ENCODE peak calls at places on chromosome 17, in five cellular contexts. C is mesendoderm, F is H1, Y is lung, I is fibroblast of pulmonary artery. O is an unnamed sample.

GRCh38 chr17:82892869-82893565 is 53.2 kb upstream of the ZNF750 start:
- DNase-seq in Y (no peak), C (no peak), I (no peak), F (no peak), O (no peak)

GRCh38 chr17:79779661-79780365 is 1.9 kb downstream of the CBX2 start:
- DNase-seq in C (no peak), F (no peak), I (no peak), Y (no peak), O (no peak)

GRCh38 chr17:76171701-76172100 is 30.7 kb upstream of the FOXJ1 start:
- DNase-seq in I (no peak), Y (no peak), C (no peak), F (no peak), O (no peak)

GRCh38 chr17:61867033-61867432 is 3.7 kb upstream of the BRIP1 start:
- DNase-seq in C (no peak), I (no peak), F (no peak), Y (no peak), O (no peak)

GRCh38 chr17:40717776-40718175 is 14.2 kb upstream of the KRT24 start:
- DNase-seq in F (no peak), I (no peak), C (no peak), Y (no peak), O (no peak)

GRCh38 chr17:70642059-70642458 is 472.7 kb downstream of the KCNJ2 start:
- DNase-seq in F (no peak), Y (no peak), C (no peak), I (no peak), O (no peak)

GRCh38 chr17:58121925-58122324 is 26.3 kb upstream of the OR4D1 start:
- DNase-seq in Y (no peak), I (peak), F (no peak), C (peak), O (no peak)

GRCh38 chr17:62627904-62628603 is 584 bp downstream of the MRC2 start:
- DNase-seq in F (no peak), C (peak), I (peak), Y (peak), O (no peak)

GRCh38 chr17:73803867-73804539 is 159.8 kb upstream of the SDK2 start:
- DNase-seq in C (peak), I (no peak), Y (no peak), F (no peak), O (no peak)

GRCh38 chr17:31398381-31399275 is 7.2 kb downstream of the RAB11FIP4 start:
- DNase-seq in C (no peak), F (no peak), Y (no peak), I (no peak), O (no peak)

GRCh38 chr17:57911834-57912673 is 43.2 kb downstream of the CUEDC1 start:
- DNase-seq in Y (peak), I (peak), C (no peak), F (no peak), O (no peak)

GRCh38 chr17:7174603-7175362 is 4.4 kb downstream of the ASGR1 start:
- DNase-seq in F (no peak), I (no peak), C (no peak), Y (no peak), O (no peak)

GRCh38 chr17:50986989-50987660 is 121.0 kb upstream of the TOB1 start:
- DNase-seq in C (no peak), I (peak), F (no peak), Y (no peak), O (no peak)

GRCh38 chr17:61302911-61303310 is 96.7 kb upstream of the TBX2 start:
- DNase-seq in F (no peak), C (no peak), I (no peak), Y (no peak), O (no peak)

GRCh38 chr17:46865100-46865499 is 13.7 kb downstream of the WNT9B start:
- DNase-seq in C (peak), Y (no peak), I (no peak), F (no peak), O (no peak)